ENCODE peak calls at places on chromosomes 2 and 18, in five cellular contexts. W, O, X, Z and Y are unnamed samples.

GRCh38 chr2:127451981-127452380 is 33.8 kb downstream of the PROC start:
- DNase-seq in W (no peak), O (no peak), X (no peak), Z (no peak), Y (no peak)

GRCh38 chr2:85272357-85272756 is 55.4 kb downstream of the TGOLN2 start:
- DNase-seq in W (no peak), O (no peak), X (no peak), Z (no peak), Y (no peak)

GRCh38 chr2:23434721-23435121 is 49.7 kb downstream of the KLHL29 start:
- DNase-seq in W (no peak), O (no peak), X (no peak), Z (no peak), Y (no peak)

GRCh38 chr18:48902023-48902855 is 48.5 kb downstream of the SMAD7 start:
- DNase-seq in W (peak), O (peak), X (peak), Z (no peak), Y (no peak)

GRCh38 chr18:40380657-40381441 is 1574.2 kb upstream of the PIK3C3 start:
- DNase-seq in W (no peak), O (no peak), X (peak), Z (no peak), Y (no peak)

GRCh38 chr2:197925204-197925603 is 120.8 kb downstream of the PLCL1 start:
- DNase-seq in W (no peak), O (no peak), X (no peak), Z (no peak), Y (no peak)

GRCh38 chr2:88885679-88886402 is 194.4 kb downstream of the RPIA start:
- DNase-seq in W (no peak), O (no peak), X (no peak), Z (no peak), Y (no peak)

GRCh38 chr2:140416577-140416976 is 1636.4 kb upstream of the NXPH2 start:
- DNase-seq in W (no peak), O (no peak), X (no peak), Z (no peak), Y (no peak)

GRCh38 chr18:12628706-12629702 is 28.9 kb downstream of the SPIRE1 start:
- DNase-seq in W (no peak), O (no peak), X (peak), Z (no peak), Y (no peak)

GRCh38 chr18:67518566-67518965 is 2.0 kb upstream of the DSEL start:
- DNase-seq in W (no peak), O (no peak), X (no peak), Z (no peak), Y (no peak)

GRCh38 chr18:79522451-79523220 is 126.9 kb downstream of the NFATC1 start:
- DNase-seq in W (peak), O (no peak), X (no peak), Z (no peak), Y (peak)

GRCh38 chr2:233436191-233436581 is 81.9 kb downstream of the DGKD start:
- DNase-seq in W (no peak), O (no peak), X (no peak), Z (no peak), Y (no peak)

GRCh38 chr2:42905341-42906114 is 113.1 kb upstream of the HAAO start:
- DNase-seq in W (no peak), O (no peak), X (no peak), Z (no peak), Y (no peak)

GRCh38 chr2:157843935-157844334 is 32.2 kb downstream of the ACVR1 start:
- DNase-seq in W (no peak), O (no peak), X (no peak), Z (no peak), Y (no peak)

GRCh38 chr2:136175868-136176267 is 57.9 kb upstream of the CXCR4 start:
- DNase-seq in W (no peak), O (no peak), X (no peak), Z (no peak), Y (no peak)

GRCh38 chr2:165587335-165587938 is 117.9 kb downstream of the CSRNP3 start:
- DNase-seq in W (no peak), O (no peak), X (no peak), Z (no peak), Y (no peak)

GRCh38 chr2:105854972-105855371 is 110.3 kb downstream of the NCK2 start:
- DNase-seq in W (no peak), O (no peak), X (no peak), Z (no peak), Y (no peak)

GRCh38 chr2:54176577-54176976 is 61.2 kb downstream of the ACYP2 start:
- DNase-seq in W (peak), O (no peak), X (peak), Z (no peak), Y (peak)

GRCh38 chr2:138275881-138276280 is 225.7 kb upstream of the SPOPL start:
- DNase-seq in W (no peak), O (no peak), X (peak), Z (no peak), Y (no peak)

GRCh38 chr18:31190919-31191318 is 28.3 kb upstream of the DSC1 start:
- DNase-seq in W (no peak), O (no peak), X (no peak), Z (no peak), Y (no peak)

GRCh38 chr2:54864727-54865126 is 141.3 kb downstream of the EML6 start:
- DNase-seq in W (no peak), O (no peak), X (no peak), Z (peak), Y (no peak)

GRCh38 chr2:51000849-51001617 is 30.9 kb downstream of the NRXN1 start:
- DNase-seq in W (no peak), O (no peak), X (no peak), Z (no peak), Y (no peak)

GRCh38 chr2:74063486-74063885 is 78.8 kb downstream of the TET3 start:
- DNase-seq in W (no peak), O (no peak), X (no peak), Z (no peak), Y (no peak)

GRCh38 chr2:8670580-8670979 is 11.3 kb upstream of the ID2 start:
- DNase-seq in W (no peak), O (no peak), X (no peak), Z (no peak), Y (no peak)

GRCh38 chr2:33104052-33104623 is 157.4 kb downstream of the LTBP1 start:
- DNase-seq in W (no peak), O (no peak), X (peak), Z (no peak), Y (no peak)

GRCh38 chr2:173401716-173402326 is 47.1 kb downstream of the CDCA7 start:
- DNase-seq in W (no peak), O (no peak), X (no peak), Z (no peak), Y (peak)

GRCh38 chr2:191758420-191759199 is 80.7 kb downstream of the NABP1 start:
- DNase-seq in W (no peak), O (no peak), X (peak), Z (peak), Y (peak)

DNA sequence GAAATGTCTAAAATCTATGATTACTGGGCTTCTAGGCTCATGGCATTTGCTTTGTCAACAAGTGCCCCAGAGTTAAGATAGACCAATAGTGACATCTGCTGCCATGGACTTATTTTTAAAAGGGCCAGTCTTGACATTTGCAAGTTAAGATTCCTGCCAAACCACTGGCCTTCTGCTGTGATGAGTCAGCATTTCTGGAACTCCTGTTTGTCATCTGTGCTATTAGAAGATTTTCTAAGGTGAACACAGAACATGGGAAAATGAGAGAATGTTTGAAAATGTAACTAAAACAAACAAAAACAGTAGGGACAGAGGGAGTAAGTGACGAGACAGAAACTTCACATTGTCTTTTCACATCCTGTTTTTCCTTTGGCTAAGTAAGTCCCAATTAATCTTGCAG is 93.7 kb upstream of the WDR75 start:
- DNase-seq in W (peak), O (peak), X (peak), Z (no peak), Y (no peak)
- TF ChIP-seq CTCF in W (peak), O (peak), X (peak), Z (no peak), Y (no peak)

GRCh38 chr2:62071760-62072680 is 123.9 kb upstream of the B3GNT2 start:
- DNase-seq in W (no peak), O (no peak), X (no peak), Z (no peak), Y (no peak)
- TF ChIP-seq CTCF in W (no peak), O (no peak), X (no peak), Z (no peak), Y (no peak)

DNA sequence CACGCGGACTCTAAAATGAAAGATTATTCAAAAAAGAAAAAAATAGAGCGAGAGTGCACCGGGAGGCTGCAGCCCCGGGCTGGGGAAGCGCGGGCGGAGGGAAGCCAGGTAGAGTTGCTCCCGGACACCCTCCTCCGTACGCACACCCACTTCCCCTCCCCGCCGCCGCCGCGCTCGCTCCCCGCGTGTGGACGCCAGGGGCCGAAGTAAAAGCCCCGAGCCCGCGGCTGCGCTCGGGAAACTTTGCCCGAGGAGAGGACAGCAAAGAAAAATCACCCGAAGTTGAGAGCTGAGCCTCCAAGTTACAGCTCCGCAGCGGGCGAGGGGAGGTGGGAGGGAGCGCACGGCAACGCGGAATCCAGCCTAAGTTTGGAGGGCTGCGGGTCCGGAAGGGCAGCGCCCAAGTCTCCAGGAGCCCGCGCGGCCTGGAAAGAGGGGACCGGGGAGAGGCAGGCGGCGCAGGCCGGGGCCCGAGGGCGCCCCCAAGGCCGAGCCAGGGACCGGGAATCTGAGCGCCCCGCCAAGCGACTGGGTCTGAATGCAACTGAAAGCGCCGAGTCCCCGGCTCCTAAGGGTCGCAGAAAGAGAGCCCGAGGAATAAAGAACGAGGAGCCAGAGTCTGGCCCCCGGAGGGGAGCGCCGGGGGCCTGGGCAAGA is 666 bp upstream of the BCL11A start:
- DNase-seq in W (no peak), O (no peak), X (peak), Z (no peak), Y (peak)
- TF ChIP-seq CTCF in W (no peak), O (peak), X (no peak), Z (no peak), Y (no peak)

GRCh38 chr2:223185638-223186037 is 133.6 kb downstream of the KCNE4 start:
- DNase-seq in W (no peak), O (no peak), X (no peak), Z (no peak), Y (no peak)

GRCh38 chr2:223176970-223177369 is 125.0 kb downstream of the KCNE4 start:
- DNase-seq in W (no peak), O (no peak), X (no peak), Z (no peak), Y (no peak)

DNA sequence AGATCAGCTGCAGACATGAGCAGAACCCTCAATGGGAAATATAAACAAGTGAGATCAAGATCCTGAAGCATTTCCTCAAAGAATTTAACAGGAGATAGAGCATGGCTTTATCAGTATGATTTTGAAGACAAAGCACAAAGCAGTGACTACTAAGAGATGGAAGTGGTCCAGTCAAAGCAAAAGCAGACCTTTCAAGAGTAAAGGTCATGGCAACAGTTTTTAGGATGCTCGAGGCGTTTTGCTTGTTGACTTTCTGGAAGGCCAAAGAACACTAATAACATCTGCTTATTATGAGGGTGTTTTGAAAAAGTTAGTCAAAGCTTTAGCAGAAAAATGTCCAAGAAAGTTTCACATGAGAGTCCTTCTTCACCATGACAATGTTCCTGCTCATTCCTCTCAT is 128.5 kb downstream of the KCNE4 start:
- DNase-seq in W (no peak), O (peak), X (no peak), Z (no peak), Y (no peak)
- TF ChIP-seq CTCF in W (no peak), O (no peak), X (no peak), Z (no peak), Y (no peak)

DNA sequence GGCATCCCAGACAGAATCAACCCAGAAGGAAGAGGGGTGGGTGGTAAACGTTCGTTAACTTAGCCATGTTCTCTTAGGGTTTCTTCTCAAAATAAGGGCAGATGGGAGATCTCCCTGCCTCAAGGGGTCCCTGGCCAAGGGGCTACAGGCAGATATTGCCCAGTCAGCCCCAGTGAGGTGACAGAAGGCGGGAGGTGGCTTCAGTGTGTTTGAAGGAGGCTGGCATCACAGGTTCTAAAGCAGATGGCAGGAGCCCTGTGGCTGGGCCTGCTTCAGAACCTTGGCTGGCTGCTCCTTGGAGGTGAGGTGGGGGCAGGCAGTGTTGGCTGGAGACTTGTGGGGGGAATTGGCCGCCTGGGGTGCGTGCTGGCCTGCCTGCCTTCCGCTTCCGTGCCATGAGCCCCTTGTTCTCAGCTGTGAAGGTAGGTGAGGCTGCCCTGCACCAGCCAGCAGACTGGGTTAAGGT is 23.5 kb downstream of the HPCAL1 start:
- DNase-seq in W (no peak), O (no peak), X (no peak), Z (no peak), Y (no peak)
- TF ChIP-seq CTCF in W (no peak), O (no peak), X (no peak), Z (no peak), Y (no peak)